ENCODE peak calls at places on chromosomes 16 and 17, in five cellular contexts. One of them, this sample, is unnamed.
A peak's percentile ranks its signal among the peaks of the same experiment; 100 is the strongest.

GRCh38 chr17:76556759-76557367 is 17.0 kb downstream of the PRCD start:
- DNase-seq in mucosa of descending colon: no peak
- DNase-seq in heart right ventricle: no peak
- DNase-seq in uterus: no peak
- DNase-seq in cardiac muscle cell: no peak
- DNase-seq in this sample: no peak

GRCh38 chr16:56491657-56492261 is 28.1 kb downstream of the BBS2 start:
- DNase-seq in mucosa of descending colon: no peak
- DNase-seq in heart right ventricle: no peak
- DNase-seq in uterus: no peak
- DNase-seq in cardiac muscle cell: no peak
- DNase-seq in this sample: no peak

GRCh38 chr16:88754912-88755744 is 29.9 kb downstream of the PIEZO1 start:
- DNase-seq in mucosa of descending colon: no peak
- DNase-seq in heart right ventricle: no peak
- DNase-seq in uterus: no peak
- DNase-seq in cardiac muscle cell: no peak
- DNase-seq in this sample: no peak

GRCh38 chr17:83189673-83190385 is 110.4 kb downstream of the METRNL start:
- DNase-seq in mucosa of descending colon: peak; percentile 58
- DNase-seq in heart right ventricle: no peak
- DNase-seq in uterus: peak; percentile 18
- DNase-seq in cardiac muscle cell: no peak
- DNase-seq in this sample: no peak

GRCh38 chr16:25868966-25869365 is 177.2 kb downstream of the HS3ST4 start:
- DNase-seq in mucosa of descending colon: no peak
- DNase-seq in heart right ventricle: no peak
- DNase-seq in uterus: no peak
- DNase-seq in cardiac muscle cell: no peak
- DNase-seq in this sample: peak; percentile 65

GRCh38 chr16:15947983-15948509 is 1.4 kb upstream of the ABCC1 start:
- DNase-seq in mucosa of descending colon: no peak
- DNase-seq in heart right ventricle: no peak
- DNase-seq in uterus: no peak
- DNase-seq in cardiac muscle cell: no peak
- DNase-seq in this sample: no peak

GRCh38 chr17:59618894-59619312 is 792 bp upstream of the CLTC start:
- DNase-seq in mucosa of descending colon: no peak
- DNase-seq in heart right ventricle: peak; percentile 93
- DNase-seq in uterus: no peak
- DNase-seq in cardiac muscle cell: peak; percentile 92
- DNase-seq in this sample: no peak

GRCh38 chr16:84228321-84228838 is 11.4 kb downstream of the KCNG4 start:
- DNase-seq in mucosa of descending colon: peak; percentile 59
- DNase-seq in heart right ventricle: peak; percentile 77
- DNase-seq in uterus: peak; percentile 78
- DNase-seq in cardiac muscle cell: no peak
- DNase-seq in this sample: peak; percentile 78

GRCh38 chr17:61659437-61659836 is 68.4 kb upstream of the NACA2 start:
- DNase-seq in mucosa of descending colon: no peak
- DNase-seq in heart right ventricle: no peak
- DNase-seq in uterus: no peak
- DNase-seq in cardiac muscle cell: no peak
- DNase-seq in this sample: no peak

GRCh38 chr17:57536289-57536688 is 208.8 kb downstream of the CCDC182 start:
- DNase-seq in mucosa of descending colon: no peak
- DNase-seq in heart right ventricle: no peak
- DNase-seq in uterus: no peak
- DNase-seq in cardiac muscle cell: no peak
- DNase-seq in this sample: no peak

GRCh38 chr17:2697611-2698162 is 13.9 kb downstream of the CLUH start:
- DNase-seq in mucosa of descending colon: no peak
- DNase-seq in heart right ventricle: no peak
- DNase-seq in uterus: peak; percentile 9
- DNase-seq in cardiac muscle cell: no peak
- DNase-seq in this sample: peak; percentile 11

GRCh38 chr17:74800531-74800930 is 24.4 kb upstream of the NAT9 start:
- DNase-seq in mucosa of descending colon: no peak
- DNase-seq in heart right ventricle: no peak
- DNase-seq in uterus: no peak
- DNase-seq in cardiac muscle cell: no peak
- DNase-seq in this sample: no peak

GRCh38 chr17:6427284-6427781 is 7.6 kb downstream of the AIPL1 start:
- DNase-seq in mucosa of descending colon: no peak
- DNase-seq in heart right ventricle: no peak
- DNase-seq in uterus: no peak
- DNase-seq in cardiac muscle cell: no peak
- DNase-seq in this sample: no peak

GRCh38 chr16:62034236-62035114 is 1.8 kb downstream of the CDH8 start:
- DNase-seq in mucosa of descending colon: no peak
- DNase-seq in heart right ventricle: no peak
- DNase-seq in uterus: no peak
- DNase-seq in cardiac muscle cell: peak; percentile 6
- DNase-seq in this sample: no peak

GRCh38 chr17:27565874-27566672 is 64.9 kb upstream of the LGALS9 start:
- DNase-seq in mucosa of descending colon: no peak
- DNase-seq in heart right ventricle: no peak
- DNase-seq in uterus: no peak
- DNase-seq in cardiac muscle cell: no peak
- DNase-seq in this sample: no peak

GRCh38 chr17:40993856-40994255 is at the start of gene KRTAP3-3:
- DNase-seq in mucosa of descending colon: no peak
- DNase-seq in heart right ventricle: no peak
- DNase-seq in uterus: no peak
- DNase-seq in cardiac muscle cell: no peak
- DNase-seq in this sample: peak; percentile 54

GRCh38 chr17:32191306-32191705 is 49.0 kb downstream of the RHOT1 start:
- DNase-seq in mucosa of descending colon: no peak
- DNase-seq in heart right ventricle: no peak
- DNase-seq in uterus: no peak
- DNase-seq in cardiac muscle cell: no peak
- DNase-seq in this sample: no peak

GRCh38 chr17:45320931-45321461 is 4.2 kb upstream of the MAP3K14 start:
- DNase-seq in mucosa of descending colon: no peak
- DNase-seq in heart right ventricle: no peak
- DNase-seq in uterus: peak; percentile 69
- DNase-seq in cardiac muscle cell: no peak
- DNase-seq in this sample: no peak

GRCh38 chr17:45322168-45322567 is 5.3 kb upstream of the MAP3K14 start:
- DNase-seq in mucosa of descending colon: no peak
- DNase-seq in heart right ventricle: no peak
- DNase-seq in uterus: no peak
- DNase-seq in cardiac muscle cell: no peak
- DNase-seq in this sample: no peak

GRCh38 chr17:45324336-45324735 is 7.5 kb upstream of the MAP3K14 start:
- DNase-seq in mucosa of descending colon: no peak
- DNase-seq in heart right ventricle: no peak
- DNase-seq in uterus: no peak
- DNase-seq in cardiac muscle cell: no peak
- DNase-seq in this sample: no peak

GRCh38 chr17:45326566-45326965 is 9.7 kb upstream of the MAP3K14 start:
- DNase-seq in mucosa of descending colon: no peak
- DNase-seq in heart right ventricle: no peak
- DNase-seq in uterus: no peak
- DNase-seq in cardiac muscle cell: no peak
- DNase-seq in this sample: no peak

GRCh38 chr17:45325810-45326209 is 9.0 kb upstream of the MAP3K14 start:
- DNase-seq in mucosa of descending colon: no peak
- DNase-seq in heart right ventricle: no peak
- DNase-seq in uterus: peak; percentile 3
- DNase-seq in cardiac muscle cell: no peak
- DNase-seq in this sample: no peak
- TF ChIP-seq CTCF in mucosa of descending colon: no peak
- TF ChIP-seq CTCF in heart right ventricle: no peak
- TF ChIP-seq CTCF in uterus: no peak
- TF ChIP-seq CTCF in cardiac muscle cell: no peak
- TF ChIP-seq CTCF in this sample: no peak

DNA sequence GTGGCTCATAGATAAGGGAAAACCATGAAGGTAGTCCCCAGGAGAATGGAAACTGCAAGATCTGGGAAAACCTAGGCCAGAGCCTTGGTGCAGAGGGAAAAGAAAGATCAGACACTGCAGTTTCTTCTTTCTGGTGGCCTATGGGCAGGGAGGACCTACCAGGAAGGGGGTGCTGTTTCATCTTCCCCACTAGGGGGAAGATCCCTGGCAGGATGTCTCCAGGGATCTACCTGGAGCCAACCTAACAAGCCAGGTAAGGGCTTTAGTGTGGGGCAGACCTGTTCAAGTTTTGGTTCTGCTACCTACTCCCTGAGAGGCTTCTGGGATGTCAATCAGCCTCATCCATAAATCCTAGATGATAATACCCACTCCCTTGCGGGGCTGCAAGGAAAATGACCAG is 21.4 kb downstream of the TOM1L2 start:
- DNase-seq in mucosa of descending colon: no peak
- DNase-seq in heart right ventricle: no peak
- DNase-seq in uterus: no peak
- DNase-seq in cardiac muscle cell: no peak
- DNase-seq in this sample: no peak
- TF ChIP-seq CTCF in mucosa of descending colon: no peak
- TF ChIP-seq CTCF in heart right ventricle: no peak
- TF ChIP-seq CTCF in uterus: no peak
- TF ChIP-seq CTCF in cardiac muscle cell: peak; percentile 14
- TF ChIP-seq CTCF in this sample: no peak

GRCh38 chr16:48836641-48837040 is 226.7 kb upstream of the N4BP1 start:
- DNase-seq in mucosa of descending colon: no peak
- DNase-seq in heart right ventricle: no peak
- DNase-seq in uterus: no peak
- DNase-seq in cardiac muscle cell: no peak
- DNase-seq in this sample: no peak

GRCh38 chr16:48833461-48833860 is 223.5 kb upstream of the N4BP1 start:
- DNase-seq in mucosa of descending colon: no peak
- DNase-seq in heart right ventricle: no peak
- DNase-seq in uterus: no peak
- DNase-seq in cardiac muscle cell: no peak
- DNase-seq in this sample: no peak

GRCh38 chr16:48831081-48831722 is 221.2 kb upstream of the N4BP1 start:
- DNase-seq in mucosa of descending colon: no peak
- DNase-seq in heart right ventricle: no peak
- DNase-seq in uterus: no peak
- DNase-seq in cardiac muscle cell: peak; percentile 27
- DNase-seq in this sample: peak; percentile 45

GRCh38 chr16:48829911-48830310 is 219.9 kb upstream of the N4BP1 start:
- DNase-seq in mucosa of descending colon: no peak
- DNase-seq in heart right ventricle: no peak
- DNase-seq in uterus: no peak
- DNase-seq in cardiac muscle cell: no peak
- DNase-seq in this sample: no peak

DNA sequence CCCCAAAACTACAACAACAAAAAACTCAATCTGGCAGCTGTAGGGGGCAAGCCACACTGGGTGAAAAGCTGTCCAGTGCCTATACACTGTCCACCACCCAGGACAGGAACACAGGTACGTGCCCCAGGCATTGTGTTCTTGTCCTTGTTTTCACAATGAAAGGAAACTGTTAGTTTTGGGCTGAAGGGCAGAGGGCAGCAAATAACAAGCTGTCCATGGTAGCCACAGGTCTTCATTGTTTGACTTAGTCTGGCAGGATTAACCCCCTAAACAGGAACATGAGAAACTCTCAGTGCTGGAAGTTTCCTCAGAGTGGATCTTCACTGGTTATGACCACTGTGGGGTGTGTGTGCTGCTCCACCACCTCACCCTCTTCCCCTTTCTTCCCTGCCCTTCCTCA is 224.6 kb upstream of the N4BP1 start:
- DNase-seq in mucosa of descending colon: no peak
- DNase-seq in heart right ventricle: no peak
- DNase-seq in uterus: no peak
- DNase-seq in cardiac muscle cell: no peak
- DNase-seq in this sample: no peak
- TF ChIP-seq CTCF in mucosa of descending colon: no peak
- TF ChIP-seq CTCF in heart right ventricle: no peak
- TF ChIP-seq CTCF in uterus: no peak
- TF ChIP-seq CTCF in cardiac muscle cell: no peak
- TF ChIP-seq CTCF in this sample: no peak

DNA sequence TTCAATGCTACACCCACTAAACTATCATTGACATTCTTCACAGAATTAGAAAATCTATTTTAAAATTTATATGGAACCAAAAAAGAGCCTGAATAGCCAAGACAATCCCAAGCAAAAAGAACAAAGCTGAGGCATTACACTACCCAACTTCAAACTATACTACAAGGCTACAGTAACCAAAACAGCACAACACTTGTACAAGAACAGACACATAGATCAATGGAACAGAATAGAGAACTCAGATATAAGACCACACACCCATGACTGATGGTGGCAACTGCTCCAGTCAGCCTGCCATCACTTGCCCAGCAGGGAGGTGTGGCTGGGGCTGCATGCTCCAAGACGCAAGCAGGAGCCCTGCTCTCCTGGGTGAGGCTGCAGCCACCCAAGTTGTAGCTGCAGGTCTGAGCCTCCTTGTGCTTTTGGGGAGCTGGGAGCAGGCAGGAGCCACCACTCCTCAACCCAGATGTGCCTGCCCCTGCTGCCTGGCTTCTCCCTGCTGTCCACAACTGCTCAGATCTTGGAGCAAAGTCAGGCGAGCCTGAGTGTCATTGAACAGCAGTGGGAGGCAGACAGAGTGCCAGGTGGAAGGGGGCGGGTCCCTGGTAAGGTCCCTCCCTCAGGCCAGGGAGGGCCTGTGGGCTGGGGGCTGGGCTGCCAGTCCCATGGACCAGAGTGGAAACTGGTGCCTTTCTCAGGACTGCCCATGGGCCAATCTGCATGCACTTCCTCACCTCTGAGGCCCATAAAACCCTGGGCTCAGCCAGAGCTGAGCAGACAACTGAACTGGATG is 24.7 kb downstream of the SSH2 start:
- DNase-seq in mucosa of descending colon: no peak
- DNase-seq in heart right ventricle: no peak
- DNase-seq in uterus: no peak
- DNase-seq in cardiac muscle cell: no peak
- DNase-seq in this sample: no peak
- TF ChIP-seq CTCF in mucosa of descending colon: no peak
- TF ChIP-seq CTCF in heart right ventricle: no peak
- TF ChIP-seq CTCF in uterus: no peak
- TF ChIP-seq CTCF in cardiac muscle cell: no peak
- TF ChIP-seq CTCF in this sample: no peak

GRCh38 chr17:80252871-80253270 is 7.8 kb upstream of the RNF213 start:
- DNase-seq in mucosa of descending colon: peak; percentile 87
- DNase-seq in heart right ventricle: no peak
- DNase-seq in uterus: no peak
- DNase-seq in cardiac muscle cell: peak; percentile 41
- DNase-seq in this sample: peak; percentile 72
- TF ChIP-seq CTCF in mucosa of descending colon: peak; percentile 63
- TF ChIP-seq CTCF in heart right ventricle: peak; percentile 27
- TF ChIP-seq CTCF in uterus: no peak
- TF ChIP-seq CTCF in cardiac muscle cell: peak; percentile 42
- TF ChIP-seq CTCF in this sample: no peak

This sample was measured in glutamatergic neuron.